ENCODE peak calls at places on chromosomes 13 and 19, in ten cellular contexts. V is cardiac septum; T is NCI-H226; F is PC-3; I is kidney epithelial cell; O is GM04503; G is heart right ventricle; A is CD8-positive, alpha-beta T cell; C is NCI-H446 treated with DMSO at 0.1 percent for 48 hours; D is SK-N-SH. Q is an unnamed sample.

GRCh38 chr13:21749410-21749809 is 78.5 kb downstream of the FGF9 start:
- DNase-seq in V (no peak), T (peak; percentile 64), F (peak; percentile 7), I (peak; percentile 80), O (no peak), G (no peak), A (no peak), C (no peak), D (no peak), Q (no peak)

GRCh38 chr13:51271008-51271407 is 48.8 kb downstream of the FAM124A start:
- DNase-seq in V (no peak), T (no peak), F (no peak), I (no peak), O (no peak), G (no peak), A (no peak), C (no peak), D (no peak), Q (no peak)

GRCh38 chr13:30715837-30716236 is 19.5 kb upstream of the ALOX5AP start:
- DNase-seq in V (no peak), T (no peak), F (no peak), I (no peak), O (no peak), G (peak; percentile 57), A (no peak), C (no peak), D (no peak), Q (no peak)

GRCh38 chr19:46839752-46840151 is 10.9 kb downstream of the AP2S1 start:
- DNase-seq in V (no peak), T (no peak), F (no peak), I (no peak), O (no peak), G (no peak), A (no peak), C (no peak), D (peak; percentile 6), Q (no peak)

GRCh38 chr19:27906081-27906480 is 1306.9 kb downstream of the UQCRFS1 start:
- DNase-seq in V (no peak), T (no peak), F (no peak), I (no peak), O (no peak), G (no peak), A (no peak), C (no peak), D (no peak), Q (no peak)

GRCh38 chr13:76663941-76664340 is 222.3 kb downstream of the KCTD12 start:
- DNase-seq in V (no peak), T (peak; percentile 12), F (no peak), I (no peak), O (no peak), G (no peak), A (no peak), C (no peak), D (no peak), Q (no peak)

GRCh38 chr13:24460256-24460655 is 52.3 kb downstream of the PARP4 start:
- DNase-seq in V (no peak), T (no peak), F (no peak), I (no peak), O (no peak), G (no peak), A (no peak), C (no peak), D (no peak), Q (no peak)

GRCh38 chr13:26390203-26390602 is 136.3 kb downstream of the CDK8 start:
- DNase-seq in V (no peak), T (no peak), F (peak; percentile 47), I (no peak), O (no peak), G (no peak), A (no peak), C (no peak), D (no peak), Q (no peak)

GRCh38 chr13:47545630-47546029 is 455.4 kb downstream of the SUCLA2 start:
- DNase-seq in V (no peak), T (no peak), F (no peak), I (no peak), O (peak; percentile 19), G (no peak), A (no peak), C (no peak), D (no peak), Q (no peak)

GRCh38 chr13:80668452-80668851 is 327.5 kb upstream of the SPRY2 start:
- DNase-seq in V (no peak), T (peak; percentile 7), F (no peak), I (no peak), O (no peak), G (no peak), A (no peak), C (no peak), D (no peak), Q (no peak)